ENCODE peak calls at places on chromosomes 12 and 14, in ten cellular contexts. L is fibroblast of the aortic adventitia, M is fibroblast of mammary gland, B is heart right ventricle, T is pancreas, N is AG10803, U is heart left ventricle, C is progenitor cell of endocrine pancreas, V is tibial nerve, O is BJ. G is an unnamed sample.

GRCh38 chr12:93883436-93884154 is 206.4 kb downstream of the CRADD start:
- DNase-seq in L (peak; percentile 80), M (peak; percentile 85), B (no peak), T (no peak), N (peak; percentile 91), U (no peak), C (no peak), V (no peak), O (peak; percentile 65), G (no peak)

GRCh38 chr12:49296034-49296835 is 1.3 kb downstream of the PRPH start:
- DNase-seq in L (peak; percentile 28), M (no peak), B (peak; percentile 37), T (peak; percentile 73), N (no peak), U (peak; percentile 25), C (peak; percentile 57), V (no peak), O (no peak), G (no peak)

GRCh38 chr14:53043107-53043704 is 92.4 kb upstream of the FERMT2 start:
- DNase-seq in L (peak; percentile 86), M (no peak), B (no peak), T (no peak), N (no peak), U (no peak), C (no peak), V (no peak), O (no peak), G (no peak)

GRCh38 chr12:30931222-30931621 is 4.7 kb downstream of the TSPAN11 start:
- DNase-seq in L (no peak), M (no peak), B (no peak), T (no peak), N (no peak), U (no peak), C (no peak), V (no peak), O (no peak), G (no peak)

GRCh38 chr14:91509083-91509877 is 830 bp downstream of the PPP4R3A start:
- DNase-seq in L (peak; percentile 16), M (no peak), B (peak; percentile 36), T (peak; percentile 67), N (peak; percentile 16), U (peak; percentile 39), C (peak; percentile 26), V (no peak), O (no peak), G (peak; percentile 32)

GRCh38 chr12:109946505-109946904 is 46.4 kb downstream of the TCHP start:
- DNase-seq in L (peak; percentile 29), M (no peak), B (no peak), T (no peak), N (peak; percentile 21), U (no peak), C (no peak), V (no peak), O (no peak), G (no peak)

GRCh38 chr12:32773686-32774085 is 18.0 kb upstream of the YARS2 start:
- DNase-seq in L (no peak), M (no peak), B (no peak), T (no peak), N (no peak), U (no peak), C (no peak), V (no peak), O (no peak), G (no peak)

GRCh38 chr12:28415755-28416154 is 225.5 kb downstream of the CCDC91 start:
- DNase-seq in L (peak; percentile 90), M (peak; percentile 86), B (no peak), T (no peak), N (peak; percentile 90), U (no peak), C (no peak), V (no peak), O (peak; percentile 78), G (no peak)

GRCh38 chr12:4719821-4720636 is at the start of gene GALNT8:
- DNase-seq in L (no peak), M (no peak), B (no peak), T (no peak), N (no peak), U (no peak), C (no peak), V (no peak), O (no peak), G (no peak)

GRCh38 chr14:61102549-61103466 is 121.8 kb downstream of the SLC38A6 start:
- DNase-seq in L (no peak), M (no peak), B (no peak), T (no peak), N (no peak), U (no peak), C (no peak), V (no peak), O (no peak), G (no peak)

GRCh38 chr14:43090380-43090779 is 1416.7 kb downstream of the FSCB start:
- DNase-seq in L (no peak), M (no peak), B (no peak), T (no peak), N (no peak), U (no peak), C (no peak), V (no peak), O (no peak), G (no peak)

DNA sequence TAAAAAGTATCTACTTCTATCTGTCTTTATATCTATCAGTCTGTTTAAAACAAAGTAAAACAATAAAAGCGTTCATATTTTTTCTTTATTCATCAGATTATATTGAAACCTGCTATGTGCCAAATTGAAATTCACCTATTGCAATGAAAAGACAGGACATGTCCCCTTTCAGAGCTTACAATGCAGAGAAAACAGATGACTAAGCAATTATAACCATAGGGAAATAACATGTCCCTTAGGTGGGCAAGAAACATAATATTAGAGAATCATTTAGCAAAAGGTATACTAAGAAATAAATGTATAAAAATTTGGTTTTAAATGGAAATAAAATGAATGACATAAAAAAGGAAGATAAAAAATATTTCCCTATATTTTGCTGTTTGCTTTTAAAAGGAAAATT is 1421.3 kb downstream of the FSCB start:
- DNase-seq in L (no peak), M (no peak), B (no peak), T (no peak), N (no peak), U (no peak), C (no peak), V (no peak), O (no peak), G (no peak)
- TF ChIP-seq CTCF in L (no peak), M (no peak), B (no peak), T (no peak), N (no peak), U (no peak), C (no peak), V (no peak), O (no peak), G (no peak)

DNA sequence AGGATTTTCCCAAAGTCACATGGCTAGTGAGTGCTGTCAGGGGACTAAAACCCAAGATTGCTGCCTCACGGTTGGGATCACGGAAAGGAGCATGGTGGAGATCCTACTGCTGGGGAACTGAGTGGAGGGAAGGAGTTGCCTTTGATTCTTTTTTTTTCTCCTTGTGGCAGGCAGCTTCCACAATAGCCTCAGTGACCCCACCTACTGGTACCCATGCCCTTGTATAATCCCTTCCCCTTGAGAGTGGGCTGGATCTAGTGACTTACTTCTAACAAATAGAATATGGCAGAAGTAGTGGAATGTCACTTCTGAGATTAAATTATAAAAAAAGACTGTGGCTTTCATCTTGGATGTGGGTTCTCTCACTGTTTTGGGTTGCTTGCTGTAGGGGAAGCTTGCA is 135.7 kb downstream of the DICER1 start:
- DNase-seq in L (no peak), M (no peak), B (no peak), T (no peak), N (no peak), U (no peak), C (no peak), V (no peak), O (no peak), G (no peak)
- TF ChIP-seq CTCF in L (no peak), M (no peak), B (no peak), T (no peak), N (no peak), U (no peak), C (no peak), V (no peak), O (no peak), G (no peak)

GRCh38 chr12:119762619-119763018 is 94.7 kb downstream of the PRKAB1 start:
- DNase-seq in L (no peak), M (no peak), B (no peak), T (no peak), N (no peak), U (no peak), C (no peak), V (no peak), O (no peak), G (no peak)
- TF ChIP-seq CTCF in L (no peak), M (no peak), B (no peak), T (no peak), N (no peak), U (no peak), C (no peak), V (no peak), O (no peak), G (no peak)

GRCh38 chr12:16189849-16190248 is 87.6 kb downstream of the SLC15A5 start:
- DNase-seq in L (peak; percentile 61), M (no peak), B (no peak), T (no peak), N (peak; percentile 16), U (no peak), C (no peak), V (no peak), O (no peak), G (no peak)
- TF ChIP-seq CTCF in L (peak; percentile 50), M (no peak), B (no peak), T (no peak), N (peak; percentile 34), U (no peak), C (peak; percentile 48), V (no peak), O (no peak), G (no peak)

DNA sequence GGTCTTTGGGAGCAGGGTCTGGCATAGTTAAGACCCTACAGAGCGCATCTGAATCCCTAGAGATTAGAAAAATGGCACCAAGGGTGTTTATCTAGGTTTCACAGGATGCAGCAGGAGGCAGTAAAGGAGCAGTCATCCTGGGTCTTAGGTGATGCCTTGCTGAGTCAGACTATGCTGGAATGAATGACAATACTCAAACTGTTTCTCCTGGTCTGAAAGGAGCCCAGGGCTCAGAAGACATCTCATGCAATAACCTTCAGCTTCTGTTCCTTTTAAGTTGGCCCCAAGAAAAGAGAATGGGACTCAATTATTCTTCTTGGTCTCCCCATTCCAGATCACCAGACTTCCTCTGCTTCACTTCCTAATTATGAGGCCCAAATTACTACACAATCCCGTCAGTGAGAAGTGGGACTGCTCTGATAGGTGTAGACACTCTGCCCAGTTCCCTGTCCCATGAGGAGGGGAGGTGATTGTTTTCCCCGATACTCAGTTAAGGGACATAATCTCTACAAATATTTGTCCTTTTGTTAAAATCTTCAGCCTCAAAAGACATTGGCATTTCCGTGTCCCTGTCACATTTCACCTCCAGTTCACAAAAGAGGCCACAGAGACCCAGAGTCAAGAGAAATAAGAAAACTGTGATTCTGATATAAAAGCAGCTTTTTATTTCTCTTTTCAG is 14.8 kb upstream of the APOF start:
- DNase-seq in L (peak; percentile 23), M (peak; percentile 55), B (no peak), T (no peak), N (no peak), U (no peak), C (no peak), V (no peak), O (no peak), G (no peak)
- TF ChIP-seq CTCF in L (no peak), M (peak; percentile 21), B (no peak), T (no peak), N (no peak), U (no peak), C (no peak), V (no peak), O (no peak), G (no peak)

GRCh38 chr14:76514599-76514998 is 138.7 kb downstream of the ESRRB start:
- DNase-seq in L (peak; percentile 5), M (peak; percentile 9), B (no peak), T (peak; percentile 26), N (no peak), U (no peak), C (no peak), V (no peak), O (no peak), G (no peak)
- TF ChIP-seq CTCF in L (no peak), M (no peak), B (no peak), T (no peak), N (peak; percentile 6), U (no peak), C (no peak), V (no peak), O (no peak), G (no peak)